ENCODE peak calls at places on chromosomes 2 and 18, in ten cellular contexts. Q is cardiac muscle cell; R is CD8-positive, alpha-beta T cell; D is right lobe of liver; P is hepatocyte; U is colonic mucosa; F is brain microvascular endothelial cell; B is breast epithelium; Z is ascending aorta; T is BJ. V is an unnamed sample.

GRCh38 chr2:9630750-9631483 is at the start of gene YWHAQ:
- DNase-seq in Z (peak; percentile 100), U (peak; percentile 97), F (peak; percentile 99), R (peak; percentile 95), Q (peak; percentile 100), T (peak; percentile 92), D (peak; percentile 98), P (peak; percentile 99), B (peak; percentile 97), V (peak; percentile 92)

GRCh38 chr18:62486290-62486964 is 36.4 kb upstream of the ZCCHC2 start:
- DNase-seq in B (no peak), R (no peak), F (peak; percentile 57), T (no peak), D (no peak), Q (peak; percentile 15), P (peak; percentile 80), U (peak; percentile 77), Z (no peak), V (peak; percentile 99)

GRCh38 chr18:59382388-59382787 is 23.3 kb upstream of the LMAN1 start:
- DNase-seq in T (no peak), U (no peak), R (no peak), Q (no peak), Z (no peak), P (no peak), F (no peak), B (no peak), D (no peak), V (no peak)

GRCh38 chr2:164625378-164625971 is 4.2 kb upstream of the GRB14 start:
- DNase-seq in U (no peak), B (no peak), Q (peak; percentile 55), D (no peak), Z (no peak), R (no peak), T (peak; percentile 9), P (no peak), F (peak; percentile 76), V (peak; percentile 76)

GRCh38 chr18:47772374-47773248 is 157.8 kb downstream of the SMAD2 start:
- DNase-seq in P (peak; percentile 68), B (peak; percentile 67), Q (peak; percentile 81), R (peak; percentile 41), T (no peak), F (peak; percentile 61), D (peak; percentile 69), U (peak; percentile 81), Z (no peak), V (peak; percentile 72)

GRCh38 chr2:216799873-216800421 is 59.9 kb downstream of the TNP1 start:
- DNase-seq in U (peak; percentile 33), F (no peak), T (no peak), P (peak; percentile 35), R (no peak), B (no peak), Q (no peak), D (no peak), Z (peak; percentile 80), V (no peak)

GRCh38 chr2:119028327-119029174 is 86.6 kb downstream of the MARCO start:
- DNase-seq in Z (no peak), Q (peak; percentile 43), U (peak; percentile 50), R (no peak), F (peak; percentile 22), D (no peak), P (peak; percentile 60), B (no peak), T (no peak), V (peak; percentile 44)

GRCh38 chr18:31977270-31977872 is 34.4 kb upstream of the TRAPPC8 start:
- DNase-seq in P (peak; percentile 78), T (no peak), Q (peak; percentile 66), R (no peak), Z (no peak), U (peak; percentile 33), D (no peak), F (peak; percentile 23), B (no peak), V (peak; percentile 29)

GRCh38 chr18:45549296-45549695 is 66.0 kb upstream of the SLC14A2 start:
- DNase-seq in R (no peak), Q (no peak), B (no peak), F (no peak), P (no peak), T (no peak), U (no peak), Z (peak; percentile 41), D (no peak), V (no peak)

GRCh38 chr2:217289909-217290283 is 430.0 kb upstream of the TNP1 start:
- DNase-seq in F (no peak), U (no peak), Z (no peak), Q (peak; percentile 16), D (no peak), T (peak; percentile 22), R (no peak), B (no peak), P (peak; percentile 51), V (peak; percentile 65)

GRCh38 chr2:111534816-111535803 is 348.9 kb downstream of the ANAPC1 start:
- DNase-seq in P (peak; percentile 67), F (peak; percentile 18), D (no peak), U (peak; percentile 36), Q (peak; percentile 49), R (no peak), T (peak; percentile 8), B (no peak), Z (no peak), V (no peak)

GRCh38 chr18:12422936-12423335 is 15.2 kb downstream of the PRELID3A start:
- DNase-seq in U (no peak), D (no peak), T (no peak), F (no peak), R (no peak), Q (no peak), P (no peak), B (no peak), Z (no peak), V (no peak)

GRCh38 chr2:210169871-210170441 is 1.3 kb downstream of the KANSL1L start:
- DNase-seq in F (peak; percentile 31), Q (peak; percentile 81), U (no peak), Z (no peak), B (no peak), D (no peak), T (peak; percentile 37), P (peak; percentile 45), R (no peak), V (peak; percentile 86)

GRCh38 chr2:181399046-181399445 is 58.1 kb upstream of the ITGA4 start:
- DNase-seq in T (no peak), U (no peak), R (no peak), D (no peak), Q (no peak), F (no peak), B (no peak), P (no peak), Z (no peak), V (peak; percentile 42)

GRCh38 chr18:9531791-9532410 is 56.6 kb downstream of the RALBP1 start:
- DNase-seq in Z (no peak), R (no peak), F (peak; percentile 22), T (no peak), D (no peak), U (no peak), P (no peak), Q (no peak), B (no peak), V (no peak)

GRCh38 chr2:200756618-200757321 is 54.9 kb upstream of the BZW1 start:
- DNase-seq in T (peak; percentile 63), U (peak; percentile 48), Q (peak; percentile 61), B (no peak), R (no peak), F (peak; percentile 87), Z (peak; percentile 58), P (peak; percentile 73), D (peak; percentile 53), V (peak; percentile 91)

GRCh38 chr2:174571669-174572323 is 25.8 kb downstream of the WIPF1 start:
- DNase-seq in B (no peak), F (no peak), Q (no peak), D (no peak), P (no peak), R (no peak), U (no peak), Z (no peak), T (no peak), V (no peak)

GRCh38 chr2:120589782-120590608 is 145.7 kb upstream of the GLI2 start:
- DNase-seq in U (no peak), D (no peak), R (no peak), F (peak; percentile 94), T (peak; percentile 71), B (no peak), Z (no peak), Q (peak; percentile 99), P (peak; percentile 55), V (peak; percentile 96)

DNA sequence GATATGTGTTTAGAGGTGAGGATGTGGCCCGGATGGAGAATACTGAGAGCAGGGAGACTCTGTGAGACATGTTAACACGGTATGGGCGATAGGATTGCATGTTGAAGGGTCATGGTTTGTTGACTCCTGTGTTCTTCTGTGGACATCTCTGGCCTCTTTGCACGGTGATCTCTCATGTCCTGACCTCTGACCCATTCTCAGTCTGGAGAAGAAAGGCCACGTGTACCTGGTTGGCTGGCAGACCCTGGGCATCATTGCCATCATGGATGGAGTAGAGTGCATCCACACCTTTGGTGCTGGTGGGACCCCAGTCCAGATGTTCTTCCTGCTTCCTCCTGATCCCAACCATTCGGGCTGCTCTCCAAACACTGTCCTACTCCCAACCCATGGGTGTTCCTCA is 9.9 kb downstream of the GCKR start:
- DNase-seq in D (no peak), T (no peak), B (no peak), P (no peak), Q (no peak), Z (no peak), F (no peak), R (no peak), U (no peak), V (no peak)
- TF ChIP-seq CTCF in D (no peak), T (no peak), B (no peak), P (no peak), Q (no peak), Z (no peak), F (no peak), R (no peak), U (no peak), V (no peak)

GRCh38 chr2:36469701-36470100 is 114.1 kb downstream of the CRIM1 start:
- DNase-seq in B (no peak), T (no peak), D (no peak), Z (no peak), Q (no peak), R (no peak), U (no peak), P (no peak), F (no peak), V (no peak)
- H3K36me3 ChIP-seq in B (peaks cover 9% of the 10 kb centered on the region), T (peaks cover 13% of the 10 kb centered on the region), D (peaks cover 1% of the 10 kb centered on the region), Z (peaks cover 23% of the 10 kb centered on the region), Q (no peaks in the 10 kb centered on the region), R (no peaks in the 10 kb centered on the region), U (no peaks in the 10 kb centered on the region), P (no peaks in the 10 kb centered on the region), F (peaks cover 29% of the 10 kb centered on the region), V (no peaks in the 10 kb centered on the region)

GRCh38 chr2:127027715-127028114 is 79.2 kb downstream of the BIN1 start:
- DNase-seq in R (no peak), Q (no peak), Z (no peak), U (no peak), P (no peak), F (no peak), T (no peak), B (no peak), D (no peak), V (no peak)
- TF ChIP-seq CTCF in R (no peak), Q (no peak), Z (no peak), U (no peak), P (no peak), F (peak; percentile 32), T (no peak), B (no peak), D (no peak), V (no peak)

DNA sequence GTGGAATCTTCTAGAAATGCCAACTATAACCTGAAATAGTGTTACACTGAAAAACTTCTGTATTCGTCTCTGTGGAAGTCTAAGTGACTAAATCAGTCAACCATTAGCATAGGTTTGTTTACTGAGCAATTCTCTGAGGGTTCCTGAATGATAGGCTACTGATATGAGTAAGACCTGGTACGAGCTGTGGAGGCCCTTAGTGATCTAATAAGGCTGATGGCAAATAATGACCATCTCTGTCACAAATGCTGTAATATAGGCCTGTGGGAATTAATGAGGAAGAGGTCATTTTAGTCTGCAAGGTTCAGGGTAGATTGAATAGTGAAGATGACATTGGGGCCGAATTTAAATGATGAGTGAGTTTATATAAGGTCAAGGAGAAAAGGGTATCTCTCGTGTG is 82.5 kb downstream of the MGAT5 start:
- DNase-seq in P (no peak), Z (no peak), T (no peak), B (no peak), U (no peak), F (no peak), R (no peak), D (no peak), Q (no peak), V (no peak)
- H3K36me3 ChIP-seq in P (no peaks in the 10 kb centered on the region), Z (no peaks in the 10 kb centered on the region), T (peaks cover 2% of the 10 kb centered on the region), B (no peaks in the 10 kb centered on the region), U (no peaks in the 10 kb centered on the region), F (no peaks in the 10 kb centered on the region), R (no peaks in the 10 kb centered on the region), D (no peaks in the 10 kb centered on the region), Q (peaks cover 3% of the 10 kb centered on the region), V (no peaks in the 10 kb centered on the region)

V was measured in bronchial epithelial cell.